ENCODE peak calls at places on chromosomes 1 and 21, in six cellular contexts. I is left ventricle myocardium inferior, S is MM.1S, K is adrenal gland, U is lower lobe of right lung, X is GM23338. G is an unnamed sample.

GRCh38 chr1:166511754-166512153 is 327.5 kb upstream of the POGK start:
- DNase-seq in U (no peak), X (no peak), K (no peak), I (no peak), S (no peak), G (no peak)

GRCh38 chr1:228315945-228316588 is 90.6 kb downstream of the TRIM11 start:
- DNase-seq in X (peak; percentile 6), U (peak; percentile 39), S (no peak), I (no peak), K (peak; percentile 12), G (peak; percentile 63)

GRCh38 chr21:44761011-44761729 is 40.5 kb downstream of the UBE2G2 start:
- DNase-seq in U (no peak), S (peak; percentile 41), I (no peak), K (no peak), X (peak; percentile 91), G (peak; percentile 61)

GRCh38 chr1:39272027-39272790 is 67.7 kb downstream of the MACF1 start:
- DNase-seq in I (no peak), X (no peak), S (peak; percentile 87), U (no peak), K (no peak), G (no peak)

GRCh38 chr1:67355745-67356424 is 48.2 kb downstream of the IL12RB2 start:
- DNase-seq in X (no peak), I (no peak), S (no peak), K (no peak), U (no peak), G (no peak)

GRCh38 chr1:177556163-177556562 is 385.4 kb downstream of the BRINP2 start:
- DNase-seq in I (no peak), S (no peak), K (no peak), X (no peak), U (no peak), G (no peak)

GRCh38 chr1:50967416-50968020 is 2.5 kb upstream of the CDKN2C start:
- DNase-seq in U (no peak), I (no peak), S (no peak), K (peak; percentile 29), X (no peak), G (no peak)

GRCh38 chr1:211309617-211310016 is 17.0 kb upstream of the TRAF5 start:
- DNase-seq in K (no peak), S (no peak), U (no peak), X (no peak), I (no peak), G (no peak)

GRCh38 chr1:115493834-115494233 is 147.9 kb upstream of the VANGL1 start:
- DNase-seq in X (no peak), U (no peak), I (no peak), K (no peak), S (no peak), G (no peak)

GRCh38 chr1:59730759-59731478 is 83.8 kb upstream of the HOOK1 start:
- DNase-seq in I (peak; percentile 63), X (no peak), S (no peak), U (no peak), K (peak; percentile 91), G (peak; percentile 81)

GRCh38 chr1:227213426-227213825 is 104.9 kb downstream of the CDC42BPA start:
- DNase-seq in S (no peak), K (no peak), X (no peak), I (no peak), U (no peak), G (no peak)

GRCh38 chr1:156114101-156114918 is at the start of gene LMNA:
- DNase-seq in I (peak; percentile 91), K (peak; percentile 97), S (peak; percentile 70), X (peak; percentile 98), U (peak; percentile 93), G (peak; percentile 99)

GRCh38 chr1:59433440-59433813 is 136.5 kb downstream of the FGGY start:
- DNase-seq in X (no peak), I (no peak), U (no peak), S (no peak), K (no peak), G (no peak)

GRCh38 chr1:7100479-7100878 is 315.2 kb downstream of the CAMTA1 start:
- DNase-seq in U (no peak), I (no peak), S (no peak), K (no peak), X (no peak), G (no peak)

GRCh38 chr21:17925900-17926299 is 106.7 kb upstream of the C21orf91 start:
- DNase-seq in I (no peak), X (peak; percentile 43), K (no peak), S (peak; percentile 63), U (no peak), G (no peak)
- TF ChIP-seq CTCF in I (peak; percentile 61), X (peak; percentile 59), K (peak; percentile 16), S (peak; percentile 62), U (peak; percentile 41), G (no peak)

GRCh38 chr1:155010211-155010918 is 7.8 kb downstream of the ZBTB7B start:
- DNase-seq in X (no peak), K (peak; percentile 16), I (no peak), U (no peak), S (no peak), G (no peak)

GRCh38 chr1:155011004-155011416 is 8.4 kb downstream of the ZBTB7B start:
- DNase-seq in S (no peak), I (no peak), X (no peak), U (no peak), K (peak; percentile 16), G (no peak)

GRCh38 chr1:155012760-155013602 is 10.4 kb downstream of the ZBTB7B start:
- DNase-seq in K (peak; percentile 73), U (no peak), I (no peak), S (no peak), X (no peak), G (no peak)

GRCh38 chr1:155012052-155012546 is 9.5 kb downstream of the ZBTB7B start:
- DNase-seq in K (peak; percentile 97), S (no peak), U (peak; percentile 85), X (peak; percentile 91), I (peak; percentile 69), G (no peak)

GRCh38 chr1:155011437-155011907 is 8.9 kb downstream of the ZBTB7B start:
- DNase-seq in K (peak; percentile 32), X (no peak), I (no peak), U (no peak), S (no peak), G (no peak)
- H3K27ac ChIP-seq in K (peak overlapping the region; percentile 55), X (no peak overlapping the region), I (peak overlapping the region; percentile 95), U (peak overlapping the region; percentile 76), S (no peak overlapping the region), G (peak overlapping the region; percentile 40)

GRCh38 chr1:3727042-3727824 is 25.0 kb upstream of the CCDC27 start:
- DNase-seq in K (no peak), U (no peak), X (peak; percentile 79), I (no peak), S (no peak), G (no peak)
- H3K4me3 ChIP-seq in K (no peak overlapping the region), U (no peak overlapping the region), X (no peak overlapping the region), I (no peak overlapping the region), S (no peak overlapping the region), G (no peak overlapping the region)

GRCh38 chr1:183942933-183943693 is 94.4 kb downstream of the COLGALT2 start:
- DNase-seq in U (peak; percentile 54), X (no peak), K (no peak), S (no peak), I (no peak), G (no peak)
- TF ChIP-seq CTCF in U (no peak), X (no peak), K (no peak), S (no peak), I (no peak), G (no peak)

GRCh38 chr1:77889671-77890070 is 1.2 kb downstream of the NEXN start:
- DNase-seq in I (no peak), S (no peak), K (no peak), U (no peak), X (peak; percentile 3), G (no peak)
- H3K27ac ChIP-seq in I (peak overlapping the region; percentile 98), S (no peak overlapping the region), K (peak overlapping the region; percentile 97), U (peak overlapping the region; percentile 90), X (no peak overlapping the region), G (peak overlapping the region; percentile 84)

DNA sequence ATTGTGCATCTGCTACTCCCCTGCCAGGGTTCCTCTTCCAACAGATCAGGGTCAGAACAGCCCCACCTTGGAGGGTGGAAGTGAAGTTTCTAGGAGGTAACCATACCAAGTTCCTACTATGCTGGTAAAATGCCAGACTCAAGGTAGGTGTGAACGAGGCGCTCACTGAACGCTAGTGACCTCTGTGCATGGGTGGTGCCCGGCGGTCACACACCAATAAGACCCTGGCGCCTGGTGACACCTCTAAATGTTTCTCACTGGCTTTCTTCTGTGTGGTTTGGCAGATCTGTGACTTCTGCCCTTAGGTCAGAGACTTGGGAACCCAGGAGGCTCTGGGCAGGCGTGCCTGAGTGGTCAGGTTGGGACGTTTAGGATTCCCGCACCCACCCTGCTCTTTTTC is 55.9 kb downstream of the TMCO4 start:
- DNase-seq in K (no peak), X (no peak), U (no peak), I (no peak), S (no peak), G (no peak)
- H3K4me3 ChIP-seq in K (no peak overlapping the region), X (no peak overlapping the region), U (no peak overlapping the region), I (no peak overlapping the region), S (no peak overlapping the region), G (no peak overlapping the region)

G was measured in coronary artery.